ENCODE peak calls at places on chromosomes 6 and 20, in seven cellular contexts. B is mesothelial cell of epicardium, A is psoas muscle, E is endothelial cell of umbilical vein, K is fibroblast of mammary gland, L is endothelial cell, T is hepatocyte. D is an unnamed sample.

GRCh38 chr6:34207695-34208443 is 28.8 kb upstream of the HMGA1 start:
- DNase-seq in L (no peak), K (no peak), E (no peak), A (peak), B (no peak), T (no peak), D (no peak)

GRCh38 chr20:4151342-4151741 is 136.0 kb upstream of the RNF24 start:
- DNase-seq in T (no peak), K (no peak), B (no peak), E (no peak), L (no peak), A (no peak), D (no peak)

GRCh38 chr6:92762414-92763374 is 656.7 kb downstream of the EPHA7 start:
- DNase-seq in A (no peak), E (no peak), K (no peak), T (no peak), L (no peak), B (no peak), D (peak)

GRCh38 chr6:1497593-1498105 is 108.3 kb downstream of the FOXF2 start:
- DNase-seq in E (no peak), K (no peak), B (no peak), T (no peak), L (no peak), A (no peak), D (no peak)

GRCh38 chr20:3237958-3238615 is 903 bp downstream of the SLC4A11 start:
- DNase-seq in T (no peak), A (no peak), L (peak), B (no peak), K (no peak), E (no peak), D (no peak)

GRCh38 chr6:14796974-14797762 is 448.7 kb upstream of the JARID2 start:
- DNase-seq in K (no peak), L (no peak), T (no peak), B (no peak), E (no peak), A (no peak), D (peak)

GRCh38 chr6:106163966-106164877 is 78.1 kb downstream of the PRDM1 start:
- DNase-seq in T (peak), K (peak), A (peak), E (no peak), L (no peak), B (no peak), D (peak)

GRCh38 chr6:7640607-7641577 is 50.9 kb downstream of the SNRNP48 start:
- DNase-seq in B (no peak), L (no peak), A (no peak), T (peak), E (no peak), K (peak), D (peak)

GRCh38 chr6:125789576-125790402 is 971 bp upstream of the NCOA7 start:
- DNase-seq in T (peak), K (peak), B (peak), L (peak), E (peak), A (peak), D (peak)

GRCh38 chr20:50146732-50147662 is 6.5 kb downstream of the PEDS1 start:
- DNase-seq in L (no peak), K (no peak), E (peak), T (no peak), B (no peak), A (peak), D (peak)

GRCh38 chr20:11350126-11351005 is 567.3 kb upstream of the BTBD3 start:
- DNase-seq in K (peak), L (no peak), B (no peak), E (no peak), A (no peak), T (peak), D (peak)

GRCh38 chr20:12847862-12848261 is 160.9 kb upstream of the SPTLC3 start:
- DNase-seq in A (no peak), B (no peak), T (peak), E (no peak), K (peak), L (no peak), D (peak)

GRCh38 chr20:20713244-20713765 is 861 bp upstream of the RALGAPA2 start:
- DNase-seq in E (no peak), A (peak), K (no peak), T (no peak), B (no peak), L (no peak), D (peak)

GRCh38 chr6:165486183-165487137 is 176.6 kb downstream of the PDE10A start:
- DNase-seq in A (no peak), L (no peak), K (no peak), B (no peak), T (no peak), E (no peak), D (no peak)

GRCh38 chr6:150395388-150396009 is 26.7 kb downstream of the IYD start:
- DNase-seq in A (no peak), B (peak), L (peak), T (peak), E (peak), K (peak), D (peak)

GRCh38 chr6:85865665-85866372 is 223.1 kb upstream of the SYNCRIP start:
- DNase-seq in B (no peak), T (peak), K (peak), L (no peak), A (no peak), E (peak), D (peak)

GRCh38 chr6:135722679-135723078 is 128.8 kb upstream of the PDE7B start:
- DNase-seq in E (peak), L (no peak), T (peak), B (no peak), K (peak), A (no peak), D (peak)

GRCh38 chr20:4169360-4170214 is 154.2 kb upstream of the RNF24 start:
- DNase-seq in K (no peak), A (no peak), B (no peak), T (no peak), L (no peak), E (no peak), D (no peak)

GRCh38 chr6:16803294-16804006 is 42.2 kb upstream of the ATXN1 start:
- DNase-seq in L (peak), T (peak), B (peak), K (peak), E (peak), A (no peak), D (peak)

GRCh38 chr20:19670829-19671228 is 87.2 kb upstream of the RIN2 start:
- DNase-seq in L (no peak), K (no peak), A (no peak), E (no peak), T (no peak), B (no peak), D (no peak)

GRCh38 chr20:12941025-12941424 is 67.7 kb upstream of the SPTLC3 start:
- DNase-seq in K (peak), L (no peak), A (no peak), E (peak), T (no peak), B (no peak), D (peak)

GRCh38 chr6:81863123-81863522 is 110.6 kb upstream of the TENT5A start:
- DNase-seq in E (no peak), B (no peak), A (no peak), T (no peak), K (no peak), L (no peak), D (no peak)

GRCh38 chr6:16236648-16237199 is 1.7 kb upstream of the GMPR start:
- DNase-seq in A (no peak), B (no peak), T (no peak), L (no peak), K (peak), E (peak), D (no peak)

GRCh38 chr20:11229772-11230171 is 556.0 kb upstream of the JAG1 start:
- DNase-seq in E (peak), L (no peak), B (no peak), A (peak), T (peak), K (peak), D (peak)

GRCh38 chr20:22880277-22880676 is 154.8 kb upstream of the SSTR4 start:
- DNase-seq in T (no peak), L (no peak), A (no peak), E (no peak), K (no peak), B (no peak), D (no peak)

GRCh38 chr6:168067081-168067480 is 11.9 kb downstream of the FRMD1 start:
- DNase-seq in K (no peak), L (no peak), A (no peak), T (no peak), B (no peak), E (no peak), D (no peak)

GRCh38 chr6:49979584-49979983 is 10.2 kb upstream of the DEFB113 start:
- DNase-seq in B (no peak), T (no peak), E (no peak), L (no peak), A (no peak), K (no peak), D (no peak)

GRCh38 chr20:25230177-25230831 is 17.6 kb upstream of the PYGB start:
- DNase-seq in K (no peak), T (no peak), B (no peak), A (no peak), E (peak), L (no peak), D (no peak)

GRCh38 chr6:139981066-139981624 is 606.7 kb upstream of the CITED2 start:
- DNase-seq in T (no peak), L (no peak), E (no peak), B (no peak), K (no peak), A (no peak), D (no peak)

GRCh38 chr6:28154357-28154756 is 12.7 kb downstream of the ZKSCAN8 start:
- DNase-seq in A (no peak), K (no peak), L (no peak), T (no peak), E (no peak), B (no peak), D (no peak)

GRCh38 chr6:67736161-67736560 is 898.9 kb upstream of the ADGRB3 start:
- DNase-seq in T (no peak), B (no peak), L (no peak), K (no peak), A (no peak), E (no peak), D (no peak)

GRCh38 chr6:113616875-113617274 is 240.3 kb upstream of the MARCKS start:
- DNase-seq in T (no peak), B (no peak), A (no peak), E (no peak), K (no peak), L (no peak), D (no peak)

GRCh38 chr6:169289671-169290408 is 36.2 kb upstream of the THBS2 start:
- DNase-seq in L (no peak), A (peak), B (no peak), K (peak), E (no peak), T (no peak), D (peak)

GRCh38 chr6:154143753-154144152 is 104.7 kb downstream of the OPRM1 start:
- DNase-seq in E (no peak), K (no peak), A (no peak), L (no peak), B (no peak), T (no peak), D (no peak)

GRCh38 chr20:4082406-4083102 is 67.2 kb upstream of the RNF24 start:
- DNase-seq in T (peak), A (peak), E (no peak), K (peak), B (no peak), L (peak), D (no peak)

GRCh38 chr20:6140947-6141346 is 18.1 kb upstream of the FERMT1 start:
- DNase-seq in A (no peak), K (peak), T (no peak), B (no peak), E (no peak), L (no peak), D (no peak)
- TF ChIP-seq CTCF in A (no peak), K (peak), T (peak), B (no peak), E (peak), L (peak), D (peak)

GRCh38 chr20:43247361-43247760 is 57.7 kb upstream of the PTPRT start:
- DNase-seq in A (no peak), T (no peak), K (no peak), L (no peak), E (no peak), B (no peak), D (no peak)

GRCh38 chr20:43244647-43245046 is 54.9 kb upstream of the PTPRT start:
- DNase-seq in L (no peak), T (no peak), E (no peak), K (no peak), B (no peak), A (no peak), D (no peak)

GRCh38 chr20:43241057-43241702 is 51.5 kb upstream of the PTPRT start:
- DNase-seq in B (no peak), L (no peak), A (no peak), E (no peak), T (no peak), K (no peak), D (no peak)

GRCh38 chr20:43248341-43248740 is 58.6 kb upstream of the PTPRT start:
- DNase-seq in B (no peak), L (no peak), E (no peak), T (no peak), K (no peak), A (no peak), D (no peak)

GRCh38 chr20:43243672-43244269 is 54.1 kb upstream of the PTPRT start:
- DNase-seq in L (no peak), A (no peak), T (no peak), E (no peak), K (no peak), B (no peak), D (no peak)
- TF ChIP-seq CTCF in L (no peak), A (no peak), T (peak), E (no peak), K (no peak), B (no peak), D (no peak)

DNA sequence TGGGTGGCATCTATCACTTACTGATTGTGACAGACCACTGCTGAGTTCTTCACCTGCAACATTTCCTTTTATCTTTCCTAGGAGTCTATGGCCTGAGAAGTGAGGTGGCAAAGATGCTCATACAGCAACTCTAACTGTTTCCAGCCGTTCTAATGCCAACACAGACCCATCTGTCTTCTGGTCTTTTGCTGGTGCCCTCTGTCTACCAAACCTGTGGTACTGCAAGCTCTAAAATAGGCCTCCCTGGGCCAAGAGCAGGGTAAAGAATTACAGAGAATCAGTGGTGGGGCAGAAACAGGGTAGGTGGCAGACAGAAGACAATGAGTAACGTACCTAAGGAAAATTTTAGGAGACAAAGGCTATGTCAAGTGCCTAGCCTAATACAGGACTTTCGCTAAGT is 611.0 kb upstream of the FLRT3 start:
- DNase-seq in A (no peak), T (no peak), K (no peak), L (no peak), B (no peak), E (peak), D (peak)
- TF ChIP-seq CTCF in A (no peak), T (peak), K (no peak), L (no peak), B (no peak), E (no peak), D (peak)

GRCh38 chr6:166658792-166659150 is 31.7 kb upstream of the RPS6KA2 start:
- DNase-seq in T (no peak), L (no peak), K (no peak), B (no peak), A (no peak), E (no peak), D (no peak)

GRCh38 chr6:166658115-166658791 is 31.2 kb upstream of the RPS6KA2 start:
- DNase-seq in A (no peak), T (no peak), L (no peak), B (no peak), K (no peak), E (no peak), D (no peak)

GRCh38 chr6:166660157-166660686 is 33.2 kb upstream of the RPS6KA2 start:
- DNase-seq in A (no peak), L (no peak), K (no peak), E (no peak), T (no peak), B (no peak), D (no peak)

GRCh38 chr6:166661329-166661728 is 34.3 kb upstream of the RPS6KA2 start:
- DNase-seq in E (no peak), A (no peak), B (no peak), L (no peak), K (no peak), T (no peak), D (no peak)

DNA sequence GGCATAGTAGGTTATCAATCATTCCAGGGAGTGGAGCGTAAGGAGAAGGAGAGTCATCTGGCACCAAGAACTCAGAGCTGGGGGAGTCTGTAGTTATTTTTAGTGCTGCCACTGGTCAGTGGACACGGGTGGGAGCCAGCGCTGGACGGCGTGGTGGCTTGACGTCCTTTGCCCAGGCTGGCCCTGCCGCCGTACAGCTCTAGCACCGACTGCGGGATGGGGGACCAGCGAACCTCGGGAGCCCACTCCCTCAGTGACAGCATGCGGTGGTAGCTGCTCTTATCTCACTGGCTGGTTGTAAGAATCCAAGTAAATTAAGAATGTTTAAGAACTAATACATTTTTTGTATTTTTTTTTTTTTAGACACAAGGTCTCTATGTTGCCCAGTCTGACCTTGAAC is 32.5 kb upstream of the RPS6KA2 start:
- DNase-seq in A (no peak), L (no peak), T (no peak), E (no peak), B (no peak), K (no peak), D (no peak)
- TF ChIP-seq CTCF in A (no peak), L (no peak), T (no peak), E (no peak), B (no peak), K (no peak), D (no peak)

DNA sequence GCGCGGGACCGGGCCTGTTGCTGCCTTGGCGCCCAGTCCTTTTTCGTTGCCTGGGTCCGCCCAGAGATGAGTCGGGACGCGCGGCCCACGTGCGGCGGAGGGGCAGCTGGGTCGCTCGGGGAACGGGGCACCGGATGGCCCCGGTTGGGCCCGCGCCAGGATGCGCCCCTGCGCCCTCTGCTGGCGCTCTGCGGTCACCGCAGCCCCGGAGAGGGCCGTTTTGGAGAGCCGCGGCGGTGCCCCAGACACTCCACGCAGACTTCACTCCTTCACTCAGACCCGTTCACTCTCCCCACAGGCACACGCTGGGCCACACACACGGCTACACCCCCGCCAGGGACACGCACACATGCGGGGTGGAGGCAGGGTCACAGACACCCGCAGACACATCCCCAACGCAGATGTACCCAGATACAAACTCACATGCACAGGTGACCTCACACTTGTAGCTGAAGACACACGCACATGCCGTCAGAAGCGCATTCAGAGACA is 38.8 kb downstream of the SRC start:
- DNase-seq in T (peak), K (peak), E (peak), B (peak), L (peak), A (peak), D (peak)
- TF ChIP-seq CTCF in T (peak), K (peak), E (peak), B (peak), L (peak), A (peak), D (peak)

DNA sequence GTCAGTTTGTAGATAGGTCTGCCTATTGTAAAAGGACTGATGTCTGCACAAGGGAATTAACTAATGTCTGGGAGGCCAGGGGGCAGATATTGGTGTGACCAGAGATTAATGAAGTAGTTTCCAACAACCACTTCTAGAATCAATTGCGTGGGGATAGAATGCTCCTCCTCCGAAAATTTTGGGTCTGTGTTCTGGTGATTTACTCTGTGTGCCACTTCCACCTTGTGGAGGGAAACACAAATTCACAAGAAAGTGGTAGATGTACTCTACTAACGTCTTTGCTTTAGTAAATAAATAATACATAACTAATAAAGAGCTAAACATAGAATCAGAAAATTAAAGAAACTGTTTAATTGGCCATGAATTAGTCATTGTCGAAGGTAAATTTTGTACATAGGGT is 25.5 kb downstream of the TMEM14A start:
- DNase-seq in B (no peak), L (no peak), E (no peak), A (no peak), T (no peak), K (no peak), D (no peak)
- TF ChIP-seq CTCF in B (no peak), L (no peak), E (no peak), A (no peak), T (no peak), K (no peak), D (no peak)

GRCh38 chr6:157558049-157558448 is 177.1 kb downstream of the ZDHHC14 start:
- DNase-seq in E (no peak), L (no peak), K (no peak), A (no peak), B (no peak), T (no peak), D (no peak)
- TF ChIP-seq CTCF in E (no peak), L (no peak), K (no peak), A (no peak), B (no peak), T (no peak), D (no peak)